ENCODE peak calls at places on chromosomes 7 and 10, in nine cellular contexts. H, Q, R, S, J, Y, N, I and W are unnamed samples.

GRCh38 chr10:44030132-44030531 is 354.8 kb downstream of the CXCL12 start:
- DNase-seq in H (peak; percentile 38), Q (no peak), R (no peak), S (no peak), J (no peak), Y (peak; percentile 16), N (no peak), I (no peak), W (no peak)

GRCh38 chr10:8056891-8057331 is 2.4 kb downstream of the GATA3 start:
- DNase-seq in H (no peak), Q (peak; percentile 52), R (no peak), S (no peak), J (no peak), Y (peak; percentile 61), N (no peak), I (no peak), W (no peak)

GRCh38 chr7:145928937-145929336 is 187.7 kb upstream of the CNTNAP2 start:
- DNase-seq in H (no peak), Q (no peak), R (no peak), S (no peak), J (no peak), Y (no peak), N (no peak), I (no peak), W (no peak)

GRCh38 chr7:144835166-144835611 is 664 bp downstream of the TPK1 start:
- DNase-seq in H (peak; percentile 65), Q (peak; percentile 64), R (peak; percentile 63), S (peak; percentile 20), J (peak; percentile 89), Y (no peak), N (peak; percentile 51), I (peak; percentile 93), W (peak; percentile 51)

GRCh38 chr10:122140941-122141623 is 130.0 kb upstream of the BTBD16 start:
- DNase-seq in H (no peak), Q (peak; percentile 97), R (peak; percentile 96), S (peak; percentile 92), J (no peak), Y (no peak), N (peak; percentile 98), I (no peak), W (no peak)

GRCh38 chr7:604038-604883 is 84.6 kb upstream of the PDGFA start:
- DNase-seq in H (peak; percentile 80), Q (peak; percentile 94), R (peak; percentile 10), S (no peak), J (no peak), Y (peak; percentile 90), N (peak; percentile 18), I (no peak), W (no peak)

GRCh38 chr7:47991270-47991669 is 11.9 kb upstream of the HUS1 start:
- DNase-seq in H (peak; percentile 48), Q (no peak), R (no peak), S (no peak), J (no peak), Y (no peak), N (no peak), I (no peak), W (no peak)

GRCh38 chr7:44665531-44666213 is 59.2 kb downstream of the OGDH start:
- DNase-seq in H (no peak), Q (no peak), R (peak; percentile 79), S (no peak), J (no peak), Y (no peak), N (peak; percentile 48), I (no peak), W (no peak)

GRCh38 chr7:137469191-137469811 is 125.8 kb upstream of the PTN start:
- DNase-seq in H (no peak), Q (no peak), R (no peak), S (no peak), J (no peak), Y (no peak), N (no peak), I (no peak), W (no peak)

GRCh38 chr10:62554632-62555199 is 180.5 kb downstream of the ZNF365 start:
- DNase-seq in H (peak; percentile 42), Q (no peak), R (peak; percentile 69), S (no peak), J (peak; percentile 35), Y (peak; percentile 15), N (peak; percentile 79), I (no peak), W (peak; percentile 23)

GRCh38 chr7:36001546-36001945 is 151.5 kb upstream of the EEPD1 start:
- DNase-seq in H (no peak), Q (no peak), R (peak; percentile 31), S (no peak), J (no peak), Y (no peak), N (peak; percentile 42), I (no peak), W (no peak)

GRCh38 chr7:132065193-132065972 is 509.0 kb upstream of the PODXL start:
- DNase-seq in H (no peak), Q (peak; percentile 59), R (peak; percentile 96), S (peak; percentile 94), J (no peak), Y (no peak), N (peak; percentile 97), I (no peak), W (no peak)

GRCh38 chr7:73526892-73527821 is 5.1 kb upstream of the BAZ1B start:
- DNase-seq in H (peak; percentile 56), Q (no peak), R (no peak), S (no peak), J (peak; percentile 93), Y (no peak), N (peak; percentile 55), I (peak; percentile 42), W (peak; percentile 46)

GRCh38 chr10:89088901-89089300 is 98.3 kb downstream of the FAS start:
- DNase-seq in H (no peak), Q (no peak), R (no peak), S (no peak), J (no peak), Y (no peak), N (no peak), I (no peak), W (no peak)

GRCh38 chr10:106682175-106682574 is 482.3 kb downstream of the SORCS1 start:
- DNase-seq in H (no peak), Q (no peak), R (no peak), S (no peak), J (no peak), Y (no peak), N (no peak), I (no peak), W (no peak)

GRCh38 chr7:34841326-34841725 is 183.3 kb downstream of the NPSR1 start:
- DNase-seq in H (no peak), Q (no peak), R (no peak), S (no peak), J (no peak), Y (no peak), N (no peak), I (no peak), W (no peak)

GRCh38 chr10:118793545-118793944 is 38.8 kb upstream of the CACUL1 start:
- DNase-seq in H (no peak), Q (no peak), R (no peak), S (no peak), J (no peak), Y (no peak), N (no peak), I (no peak), W (no peak)

GRCh38 chr7:120806669-120807068 is 51.3 kb downstream of the TSPAN12 start:
- DNase-seq in H (no peak), Q (no peak), R (peak; percentile 45), S (no peak), J (peak; percentile 41), Y (no peak), N (peak; percentile 23), I (no peak), W (peak; percentile 10)